ENCODE peak calls at places on chromosomes 7 and 10, in four cellular contexts. T, R, W and J are unnamed samples.
A peak's percentile ranks its signal among the peaks of the same experiment; 100 is the strongest.

GRCh38 chr10:97796651-97797050 is 24.9 kb upstream of the SFRP5 start:
- DNase-seq in T (no peak), R (no peak), W (no peak), J (no peak)

GRCh38 chr10:581776-582330 is 107.6 kb downstream of the DIP2C start:
- DNase-seq in T (no peak), R (no peak), W (no peak), J (no peak)

GRCh38 chr10:6465437-6465836 is 114.6 kb downstream of the PRKCQ start:
- DNase-seq in T (no peak), R (no peak), W (no peak), J (no peak)

GRCh38 chr10:5942001-5942400 is 35.3 kb downstream of the IL15RA start:
- DNase-seq in T (no peak), R (no peak), W (no peak), J (no peak)

GRCh38 chr10:71043858-71044257 is 155.5 kb upstream of the PCBD1 start:
- DNase-seq in T (no peak), R (no peak), W (no peak), J (no peak)

GRCh38 chr7:518630-519428 is 817 bp downstream of the PDGFA start:
- DNase-seq in T (peak; percentile 74), R (peak; percentile 80), W (no peak), J (peak; percentile 87)

GRCh38 chr7:90404777-90405176 is 1.5 kb downstream of the CLDN12 start:
- DNase-seq in T (no peak), R (peak; percentile 11), W (no peak), J (no peak)

GRCh38 chr7:83655951-83656556 is 7.1 kb upstream of the SEMA3E start:
- DNase-seq in T (no peak), R (peak; percentile 10), W (peak; percentile 26), J (peak; percentile 13)

GRCh38 chr7:112185005-112185834 is 21.0 kb downstream of the DOCK4 start:
- DNase-seq in T (no peak), R (no peak), W (no peak), J (no peak)

GRCh38 chr10:70702193-70702763 is 30.0 kb downstream of the ADAMTS14 start:
- DNase-seq in T (no peak), R (no peak), W (no peak), J (no peak)

GRCh38 chr10:122786269-122786668 is 59.4 kb downstream of the CUZD1 start:
- DNase-seq in T (peak; percentile 52), R (peak; percentile 23), W (peak; percentile 13), J (peak; percentile 21)

GRCh38 chr7:19538036-19538435 is 170.8 kb downstream of the POLR1F start:
- DNase-seq in T (no peak), R (no peak), W (no peak), J (no peak)

GRCh38 chr7:126079581-126079980 is 1150.0 kb upstream of the POT1 start:
- DNase-seq in T (no peak), R (no peak), W (no peak), J (no peak)

GRCh38 chr10:52483587-52483986 is 169.5 kb downstream of the DKK1 start:
- DNase-seq in T (no peak), R (no peak), W (no peak), J (no peak)

GRCh38 chr10:72784551-72785421 is 92.8 kb downstream of the MCU start:
- DNase-seq in T (no peak), R (peak; percentile 23), W (no peak), J (no peak)

GRCh38 chr7:134014935-134015334 is 112.2 kb upstream of the LRGUK start:
- DNase-seq in T (no peak), R (no peak), W (no peak), J (no peak)

GRCh38 chr7:17937506-17938115 is 2.7 kb downstream of the SNX13 start:
- DNase-seq in T (no peak), R (no peak), W (no peak), J (no peak)

GRCh38 chr7:134534633-134535032 is 7.3 kb downstream of the AKR1B10 start:
- DNase-seq in T (no peak), R (no peak), W (no peak), J (no peak)

GRCh38 chr10:117968354-117969182 is 78.2 kb downstream of the RAB11FIP2 start:
- DNase-seq in T (no peak), R (peak; percentile 45), W (peak; percentile 30), J (no peak)

GRCh38 chr7:156169474-156170370 is 357.5 kb upstream of the SHH start:
- DNase-seq in T (no peak), R (no peak), W (no peak), J (no peak)

GRCh38 chr7:95476904-95477594 is 8.7 kb upstream of the ASB4 start:
- DNase-seq in T (no peak), R (peak; percentile 77), W (peak; percentile 73), J (peak; percentile 89)

GRCh38 chr7:918441-919113 is 35.9 kb downstream of the ADAP1 start:
- DNase-seq in T (peak; percentile 39), R (no peak), W (no peak), J (no peak)

GRCh38 chr10:130362308-130362761 is 226.1 kb downstream of the GLRX3 start:
- DNase-seq in T (no peak), R (no peak), W (no peak), J (no peak)

GRCh38 chr7:32890553-32891045 is 961 bp downstream of the KBTBD2 start:
- DNase-seq in T (no peak), R (peak; percentile 73), W (peak; percentile 44), J (no peak)

GRCh38 chr10:133000648-133001047 is 58.3 kb upstream of the CFAP46 start:
- DNase-seq in T (no peak), R (no peak), W (no peak), J (no peak)

GRCh38 chr10:92142512-92142911 is 148.4 kb downstream of the CPEB3 start:
- DNase-seq in T (no peak), R (no peak), W (no peak), J (no peak)

GRCh38 chr10:53664620-53665019 is 892.0 kb upstream of the MBL2 start:
- DNase-seq in T (no peak), R (no peak), W (no peak), J (no peak)

GRCh38 chr7:129017264-129017663 is 37.6 kb downstream of the TNPO3 start:
- DNase-seq in T (no peak), R (no peak), W (no peak), J (no peak)

GRCh38 chr7:18179058-18179457 is 151.4 kb upstream of the PRPS1L1 start:
- DNase-seq in T (no peak), R (peak; percentile 33), W (no peak), J (peak; percentile 10)

GRCh38 chr10:9302142-9302746 is 1247.8 kb downstream of the GATA3 start:
- DNase-seq in T (no peak), R (peak; percentile 52), W (peak; percentile 33), J (peak; percentile 65)

GRCh38 chr7:27242580-27243339 is at the start of gene EVX1:
- DNase-seq in T (peak; percentile 72), R (no peak), W (no peak), J (peak; percentile 13)

GRCh38 chr10:104328916-104329710 is 9.2 kb downstream of the ITPRIP start:
- DNase-seq in T (no peak), R (peak; percentile 55), W (peak; percentile 23), J (peak; percentile 90)

GRCh38 chr7:123782071-123782798 is 33.4 kb upstream of the WASL start:
- DNase-seq in T (no peak), R (no peak), W (no peak), J (no peak)

GRCh38 chr10:97547889-97548485 is 24.6 kb upstream of the ANKRD2 start:
- DNase-seq in T (no peak), R (no peak), W (no peak), J (no peak)

GRCh38 chr10:14624600-14624999 is 150.1 kb downstream of the FAM107B start:
- DNase-seq in T (no peak), R (no peak), W (no peak), J (no peak)

GRCh38 chr10:103592186-103593021 is 98.9 kb downstream of the NEURL1 start:
- DNase-seq in T (peak; percentile 87), R (peak; percentile 61), W (peak; percentile 30), J (peak; percentile 56)

DNA sequence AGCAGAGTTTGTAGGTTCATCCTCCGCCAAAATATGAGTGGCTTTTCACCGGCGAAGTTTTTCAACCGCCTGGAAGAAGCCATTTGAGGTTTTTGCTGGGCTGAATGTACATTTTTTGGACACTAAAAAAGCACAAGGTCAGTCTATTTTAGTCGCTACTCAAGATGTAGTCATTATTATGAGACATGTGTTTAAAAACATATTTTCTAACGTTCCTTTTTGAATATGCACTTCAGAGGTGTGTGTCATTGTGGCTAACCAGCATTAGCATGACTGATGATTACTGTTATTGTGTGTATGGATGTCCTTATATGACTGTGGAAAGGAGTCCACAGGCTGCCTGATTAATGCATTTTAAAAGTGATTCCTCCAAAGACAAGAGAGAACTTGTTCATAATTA is 605.4 kb downstream of the INHBA start:
- DNase-seq in T (no peak), R (no peak), W (no peak), J (no peak)
- TF ChIP-seq PHF8 in T (no peak), R (no peak), W (no peak), J (no peak)

GRCh38 chr10:31782701-31783100 is 145.9 kb downstream of the ARHGAP12 start:
- DNase-seq in T (no peak), R (no peak), W (no peak), J (no peak)
- TF ChIP-seq PHF8 in T (no peak), R (no peak), W (no peak), J (no peak)

GRCh38 chr10:28043941-28044340 is 45.1 kb upstream of the ODAD2 start:
- DNase-seq in T (no peak), R (no peak), W (no peak), J (no peak)
- TF ChIP-seq PHF8 in T (no peak), R (no peak), W (no peak), J (no peak)

GRCh38 chr7:122412886-122413285 is 108.3 kb upstream of the FEZF1 start:
- DNase-seq in T (no peak), R (no peak), W (no peak), J (no peak)
- TF ChIP-seq PHF8 in T (no peak), R (no peak), W (no peak), J (no peak)

DNA sequence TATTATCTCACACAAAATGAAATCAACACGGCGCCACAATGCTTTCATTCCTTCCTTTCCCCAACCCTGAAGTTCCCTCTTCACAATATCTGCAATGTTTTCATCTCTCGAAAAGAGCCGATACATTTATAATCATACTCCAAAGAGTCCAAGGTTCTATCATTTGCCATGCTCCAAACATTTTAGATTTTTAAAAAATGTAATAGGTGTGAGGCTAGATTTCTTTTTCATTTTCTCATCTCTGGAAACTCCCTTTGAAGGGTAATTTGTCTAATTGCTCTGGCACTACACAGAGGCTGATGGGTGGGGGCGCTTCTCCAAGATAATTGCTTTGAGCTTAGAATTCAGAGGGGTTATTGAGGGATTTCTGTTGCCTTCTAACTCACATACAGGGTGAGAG is 4.9 kb downstream of the DLX5 start:
- DNase-seq in T (no peak), R (no peak), W (no peak), J (no peak)
- TF ChIP-seq PHF8 in T (no peak), R (no peak), W (no peak), J (no peak)

GRCh38 chr10:59361659-59362183 is 628 bp downstream of the FAM13C start:
- DNase-seq in T (no peak), R (no peak), W (peak; percentile 4), J (no peak)

GRCh38 chr10:59360605-59361515 is 1.5 kb downstream of the FAM13C start:
- DNase-seq in T (no peak), R (no peak), W (no peak), J (no peak)

GRCh38 chr10:59363446-59363958 is 1.2 kb upstream of the FAM13C start:
- DNase-seq in T (no peak), R (no peak), W (no peak), J (no peak)

GRCh38 chr10:59362991-59363390 is 642 bp upstream of the FAM13C start:
- DNase-seq in T (peak; percentile 66), R (no peak), W (no peak), J (peak; percentile 4)

GRCh38 chr10:59362184-59362966 is at the start of gene FAM13C:
- DNase-seq in T (peak; percentile 84), R (no peak), W (peak; percentile 7), J (peak; percentile 7)
- TF ChIP-seq PHF8 in T (no peak), R (no peak), W (no peak), J (no peak)